ENCODE peak calls at places on chromosomes 1 and 21, in eight cellular contexts. X is fibroblast of the aortic adventitia, E is mesendoderm, C is tibial artery, I is A549, R is Peyer's patch, O is psoas muscle, S is HFF-Myc. F is an unnamed sample.

GRCh38 chr1:32981003-32981909 is 16.6 kb upstream of the RNF19B start:
- DNase-seq in O (no peak), R (peak), I (peak), C (peak), X (peak), E (no peak), S (no peak), F (peak)

GRCh38 chr1:37807555-37808368 is at the start of the genes C1orf122 and YRDC:
- DNase-seq in S (peak), I (peak), O (peak), C (peak), X (peak), R (peak), E (peak), F (peak)

GRCh38 chr1:74470936-74471335 is 41.5 kb downstream of the LRRC53 start:
- DNase-seq in R (no peak), O (no peak), I (no peak), C (no peak), X (no peak), S (no peak), E (peak), F (no peak)

GRCh38 chr21:46599251-46599572 is 5.7 kb downstream of the S100B start:
- DNase-seq in O (no peak), I (no peak), X (peak), R (no peak), E (peak), C (no peak), S (peak), F (no peak)

GRCh38 chr1:192588546-192588945 is 13.0 kb downstream of the RGS1 start:
- DNase-seq in S (no peak), E (no peak), I (no peak), O (no peak), X (peak), C (no peak), R (no peak), F (no peak)

GRCh38 chr1:221979461-221980032 is 237.7 kb upstream of the DUSP10 start:
- DNase-seq in I (no peak), E (peak), X (no peak), O (no peak), S (no peak), C (no peak), R (no peak), F (no peak)

GRCh38 chr1:164611754-164612642 is 53.0 kb downstream of the PBX1 start:
- DNase-seq in C (no peak), X (peak), I (peak), O (no peak), E (peak), S (peak), R (peak), F (no peak)

GRCh38 chr1:41537788-41538351 is 53.4 kb upstream of the EDN2 start:
- DNase-seq in O (peak), X (peak), I (no peak), R (peak), C (peak), E (no peak), S (peak), F (peak)

GRCh38 chr1:204544321-204544720 is 28.1 kb downstream of the MDM4 start:
- DNase-seq in C (no peak), E (no peak), R (no peak), I (no peak), O (no peak), S (no peak), X (peak), F (no peak)

GRCh38 chr1:30700528-30701265 is 22.7 kb downstream of the MATN1 start:
- DNase-seq in E (no peak), S (peak), C (peak), X (peak), R (no peak), O (peak), I (no peak), F (peak)

GRCh38 chr1:180385144-180385543 is 117.2 kb downstream of the ACBD6 start:
- DNase-seq in O (no peak), I (no peak), E (no peak), X (no peak), C (no peak), S (no peak), R (no peak), F (no peak)

GRCh38 chr21:45029298-45029967 is 44.9 kb upstream of the ADARB1 start:
- DNase-seq in X (peak), R (no peak), S (no peak), E (peak), O (peak), C (peak), I (no peak), F (peak)

GRCh38 chr1:185969028-185969427 is 234.8 kb downstream of the HMCN1 start:
- DNase-seq in I (no peak), C (no peak), E (no peak), R (no peak), O (no peak), X (peak), S (peak), F (no peak)

GRCh38 chr1:202247837-202248795 is 54.5 kb downstream of the LGR6 start:
- DNase-seq in O (no peak), C (no peak), E (peak), X (no peak), I (no peak), S (no peak), R (no peak), F (peak)

GRCh38 chr1:88327391-88328267 is 356.4 kb upstream of the PKN2 start:
- DNase-seq in C (no peak), R (no peak), X (peak), I (peak), S (peak), E (peak), O (no peak), F (no peak)

GRCh38 chr1:178238722-178239510 is 145.0 kb downstream of the RASAL2 start:
- DNase-seq in E (peak), O (no peak), I (peak), C (no peak), R (no peak), X (peak), S (peak), F (no peak)

GRCh38 chr1:70667771-70668170 is 256.7 kb downstream of the CTH start:
- DNase-seq in E (no peak), S (no peak), R (no peak), O (no peak), X (peak), C (no peak), I (no peak), F (no peak)

GRCh38 chr1:155174334-155175280 is 958 bp downstream of the TRIM46 start:
- DNase-seq in X (peak), I (no peak), S (no peak), E (peak), C (peak), O (no peak), R (peak), F (peak)

GRCh38 chr1:183863852-183864251 is 58.9 kb downstream of the RGL1 start:
- DNase-seq in E (no peak), R (no peak), I (no peak), X (no peak), S (no peak), O (no peak), C (no peak), F (no peak)

GRCh38 chr1:156894711-156895407 is 1.3 kb downstream of the PEAR1 start:
- DNase-seq in S (no peak), I (no peak), E (no peak), O (peak), X (peak), R (no peak), C (peak), F (no peak)

GRCh38 chr1:156894001-156894400 is 483 bp downstream of the PEAR1 start:
- DNase-seq in C (no peak), X (no peak), I (no peak), R (no peak), E (no peak), S (no peak), O (peak), F (peak)

GRCh38 chr1:156889802-156890585 is 3.5 kb upstream of the PEAR1 start:
- DNase-seq in X (peak), I (peak), C (peak), E (peak), S (no peak), O (peak), R (peak), F (no peak)

GRCh38 chr1:156893048-156893953 is at the start of gene PEAR1:
- DNase-seq in C (peak), E (peak), I (no peak), R (no peak), X (peak), S (no peak), O (peak), F (no peak)

GRCh38 chr1:156892190-156893047 is 1.1 kb upstream of the PEAR1 start:
- DNase-seq in R (peak), C (peak), X (peak), E (peak), S (no peak), I (peak), O (peak), F (peak)
- H3K4me3 ChIP-seq in R (peak), C (peak), X (peak), E (no peak), S (no peak), I (peak), O (peak), F (peak)

DNA sequence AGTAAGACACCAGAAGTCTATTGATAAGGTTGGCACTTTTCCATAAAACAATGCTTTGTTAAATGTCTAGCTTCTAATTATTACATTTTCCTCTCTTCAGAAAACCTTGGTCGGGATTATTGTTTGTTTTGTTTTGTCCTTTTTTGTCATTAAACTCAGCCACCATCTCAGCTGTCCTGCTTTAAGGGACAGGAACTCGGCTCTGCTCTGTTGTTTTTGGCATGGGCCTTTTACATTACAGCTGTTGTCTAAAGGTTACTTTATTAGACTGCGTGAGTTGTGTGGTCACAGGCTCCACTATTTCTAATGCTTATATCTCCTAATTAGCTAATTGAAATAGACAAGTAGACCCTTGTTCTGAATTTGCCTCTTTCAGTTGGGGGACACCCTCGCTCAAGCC is 1.5 kb downstream of the PALMD start:
- DNase-seq in E (no peak), O (no peak), R (no peak), I (no peak), S (no peak), X (no peak), C (no peak), F (no peak)
- H3K4me3 ChIP-seq in E (no peak), O (peak), R (no peak), I (no peak), S (no peak), X (no peak), C (peak), F (no peak)

GRCh38 chr1:150560576-150560975 is 11.4 kb downstream of the ADAMTSL4 start:
- DNase-seq in X (no peak), E (no peak), O (peak), S (no peak), C (peak), I (no peak), R (no peak), F (peak)

GRCh38 chr1:150559627-150560010 is 10.4 kb downstream of the ADAMTSL4 start:
- DNase-seq in I (no peak), X (no peak), C (no peak), S (no peak), R (no peak), E (no peak), O (peak), F (peak)

GRCh38 chr1:150558761-150559626 is 9.8 kb downstream of the ADAMTSL4 start:
- DNase-seq in E (no peak), C (peak), S (no peak), I (no peak), X (no peak), O (peak), R (peak), F (peak)

GRCh38 chr1:150560986-150561829 is 12.0 kb downstream of the ADAMTSL4 start:
- DNase-seq in C (peak), E (peak), R (peak), X (peak), I (peak), O (peak), S (peak), F (peak)

GRCh38 chr1:150560011-150560438 is 10.8 kb downstream of the ADAMTSL4 start:
- DNase-seq in O (peak), E (peak), C (peak), I (peak), X (peak), R (peak), S (no peak), F (peak)
- H3K4me3 ChIP-seq in O (peak), E (no peak), C (peak), I (no peak), X (peak), R (no peak), S (no peak), F (peak)

GRCh38 chr1:236524892-236525179 is 1.1 kb downstream of the LGALS8 start:
- DNase-seq in S (no peak), I (no peak), R (no peak), X (no peak), C (no peak), E (no peak), O (no peak), F (no peak)
- H3K4me3 ChIP-seq in S (peak), I (peak), R (peak), X (peak), C (peak), E (no peak), O (peak), F (peak)

GRCh38 chr1:61053281-61053711 is 29.1 kb upstream of the NFIA start:
- DNase-seq in E (no peak), X (peak), O (no peak), C (no peak), I (no peak), R (no peak), S (no peak), F (no peak)
- H3K4me3 ChIP-seq in E (no peak), X (peak), O (peak), C (peak), I (peak), R (peak), S (no peak), F (peak)